ENCODE peak calls at places on chromosome 12, in six cellular contexts. R is AG04449, K is A673, P is esophagus squamous epithelium, S is pancreas, X is choroid plexus epithelial cell. E is an unnamed sample.

GRCh38 chr12:27951898-27952297 is 20.6 kb downstream of the PTHLH start:
- DNase-seq in R (no peak), K (no peak), P (no peak), S (no peak), X (no peak), E (no peak)

GRCh38 chr12:94818970-94819369 is 168.6 kb upstream of the TMCC3 start:
- DNase-seq in R (no peak), K (peak), P (no peak), S (no peak), X (peak), E (no peak)

GRCh38 chr12:29081101-29081500 is 68.0 kb upstream of the FAR2 start:
- DNase-seq in R (no peak), K (no peak), P (no peak), S (no peak), X (no peak), E (no peak)

GRCh38 chr12:41188841-41189394 is 798 bp downstream of the PDZRN4 start:
- DNase-seq in R (no peak), K (no peak), P (no peak), S (no peak), X (no peak), E (no peak)

GRCh38 chr12:19338405-19338804 is 100.9 kb upstream of the AEBP2 start:
- DNase-seq in R (no peak), K (no peak), P (no peak), S (no peak), X (peak), E (no peak)

GRCh38 chr12:52953181-52953841 is 4.4 kb downstream of the KRT18 start:
- DNase-seq in R (no peak), K (no peak), P (no peak), S (no peak), X (no peak), E (no peak)

GRCh38 chr12:64232201-64232600 is 10.1 kb upstream of the KICS2 start:
- DNase-seq in R (no peak), K (no peak), P (no peak), S (no peak), X (no peak), E (no peak)

GRCh38 chr12:39236994-39237393 is 205.9 kb downstream of the KIF21A start:
- DNase-seq in R (no peak), K (no peak), P (no peak), S (no peak), X (peak), E (no peak)

GRCh38 chr12:62712561-62712960 is 222.4 kb downstream of the PPM1H start:
- DNase-seq in R (no peak), K (no peak), P (no peak), S (no peak), X (no peak), E (no peak)

GRCh38 chr12:59491877-59492276 is 104.0 kb upstream of the SLC16A7 start:
- DNase-seq in R (no peak), K (peak), P (no peak), S (no peak), X (no peak), E (no peak)

GRCh38 chr12:91316161-91316759 is 133.6 kb upstream of the DCN start:
- DNase-seq in R (no peak), K (no peak), P (no peak), S (no peak), X (no peak), E (peak)

GRCh38 chr12:51751657-51752056 is 96.9 kb downstream of the FIGNL2 start:
- DNase-seq in R (no peak), K (peak), P (no peak), S (peak), X (no peak), E (no peak)

GRCh38 chr12:19869413-19869812 is 430.1 kb downstream of the AEBP2 start:
- DNase-seq in R (no peak), K (no peak), P (no peak), S (no peak), X (no peak), E (no peak)

GRCh38 chr12:100464529-100464928 is 9.1 kb upstream of the NR1H4 start:
- DNase-seq in R (no peak), K (no peak), P (no peak), S (no peak), X (no peak), E (no peak)

GRCh38 chr12:46300906-46301305 is 32.1 kb upstream of the SLC38A1 start:
- DNase-seq in R (no peak), K (peak), P (no peak), S (no peak), X (peak), E (no peak)

GRCh38 chr12:131065801-131066200 is 112.1 kb downstream of the ADGRD1 start:
- DNase-seq in R (no peak), K (no peak), P (no peak), S (no peak), X (no peak), E (no peak)

GRCh38 chr12:65902504-65902903 is 78.2 kb downstream of the HMGA2 start:
- DNase-seq in R (no peak), K (no peak), P (no peak), S (no peak), X (peak), E (no peak)

GRCh38 chr12:90627180-90627896 is 327.6 kb downstream of the CCER1 start:
- DNase-seq in R (peak), K (no peak), P (no peak), S (no peak), X (peak), E (no peak)

GRCh38 chr12:27555928-27556778 is 32.1 kb downstream of the PPFIBP1 start:
- DNase-seq in R (no peak), K (no peak), P (no peak), S (no peak), X (peak), E (no peak)

GRCh38 chr12:47312794-47313426 is 233.2 kb upstream of the AMIGO2 start:
- DNase-seq in R (no peak), K (no peak), P (no peak), S (peak), X (no peak), E (no peak)

GRCh38 chr12:2284857-2285256 is 232.1 kb downstream of the CACNA1C start:
- DNase-seq in R (no peak), K (no peak), P (no peak), S (no peak), X (peak), E (peak)

GRCh38 chr12:28446031-28446430 is 255.8 kb downstream of the CCDC91 start:
- DNase-seq in R (peak), K (no peak), P (no peak), S (no peak), X (peak), E (no peak)

GRCh38 chr12:88448337-88448944 is 131.8 kb downstream of the KITLG start:
- DNase-seq in R (no peak), K (no peak), P (no peak), S (no peak), X (no peak), E (no peak)

GRCh38 chr12:120278137-120279069 is 12.9 kb upstream of the PXN start:
- DNase-seq in R (no peak), K (no peak), P (no peak), S (no peak), X (no peak), E (no peak)

GRCh38 chr12:6965026-6965661 is 5.3 kb downstream of the PHB2 start:
- DNase-seq in R (no peak), K (peak), P (no peak), S (peak), X (peak), E (peak)

GRCh38 chr12:39990122-39991101 is 115.5 kb downstream of the SLC2A13 start:
- DNase-seq in R (no peak), K (peak), P (no peak), S (peak), X (peak), E (peak)

GRCh38 chr12:2783936-2784600 is 10.7 kb upstream of the FKBP4 start:
- DNase-seq in R (no peak), K (peak), P (no peak), S (peak), X (peak), E (no peak)

GRCh38 chr12:75455839-75456238 is 24.7 kb upstream of the GLIPR1 start:
- DNase-seq in R (no peak), K (peak), P (no peak), S (no peak), X (no peak), E (no peak)

GRCh38 chr12:88578821-88579518 is 1.3 kb downstream of the KITLG start:
- DNase-seq in R (no peak), K (peak), P (no peak), S (peak), X (peak), E (no peak)

GRCh38 chr12:122967151-122967550 is 888 bp upstream of the ABCB9 start:
- DNase-seq in R (no peak), K (no peak), P (no peak), S (no peak), X (no peak), E (no peak)

GRCh38 chr12:123062682-123063426 is 82.4 kb downstream of the ARL6IP4 start:
- DNase-seq in R (no peak), K (no peak), P (no peak), S (peak), X (peak), E (no peak)

GRCh38 chr12:92124708-92125067 is 21.0 kb downstream of the BTG1 start:
- DNase-seq in R (no peak), K (no peak), P (no peak), S (no peak), X (no peak), E (no peak)

GRCh38 chr12:6049587-6049986 is 74.9 kb downstream of the VWF start:
- DNase-seq in R (no peak), K (no peak), P (no peak), S (no peak), X (peak), E (no peak)

GRCh38 chr12:132600048-132601032 is 10.0 kb downstream of the LRCOL1 start:
- DNase-seq in R (no peak), K (peak), P (no peak), S (no peak), X (peak), E (no peak)
- TF ChIP-seq CTCF in R (peak), K (peak), P (no peak), S (no peak), X (peak), E (peak)

GRCh38 chr12:107845226-107845979 is 70.9 kb downstream of the ASCL4 start:
- DNase-seq in R (no peak), K (no peak), P (no peak), S (no peak), X (no peak), E (no peak)

GRCh38 chr12:107845980-107846659 is 71.6 kb downstream of the ASCL4 start:
- DNase-seq in R (no peak), K (no peak), P (no peak), S (no peak), X (no peak), E (no peak)

GRCh38 chr12:107840186-107840585 is 65.7 kb downstream of the ASCL4 start:
- DNase-seq in R (no peak), K (no peak), P (no peak), S (no peak), X (no peak), E (no peak)

GRCh38 chr12:107844312-107844921 is 69.9 kb downstream of the ASCL4 start:
- DNase-seq in R (no peak), K (no peak), P (no peak), S (no peak), X (no peak), E (no peak)

DNA sequence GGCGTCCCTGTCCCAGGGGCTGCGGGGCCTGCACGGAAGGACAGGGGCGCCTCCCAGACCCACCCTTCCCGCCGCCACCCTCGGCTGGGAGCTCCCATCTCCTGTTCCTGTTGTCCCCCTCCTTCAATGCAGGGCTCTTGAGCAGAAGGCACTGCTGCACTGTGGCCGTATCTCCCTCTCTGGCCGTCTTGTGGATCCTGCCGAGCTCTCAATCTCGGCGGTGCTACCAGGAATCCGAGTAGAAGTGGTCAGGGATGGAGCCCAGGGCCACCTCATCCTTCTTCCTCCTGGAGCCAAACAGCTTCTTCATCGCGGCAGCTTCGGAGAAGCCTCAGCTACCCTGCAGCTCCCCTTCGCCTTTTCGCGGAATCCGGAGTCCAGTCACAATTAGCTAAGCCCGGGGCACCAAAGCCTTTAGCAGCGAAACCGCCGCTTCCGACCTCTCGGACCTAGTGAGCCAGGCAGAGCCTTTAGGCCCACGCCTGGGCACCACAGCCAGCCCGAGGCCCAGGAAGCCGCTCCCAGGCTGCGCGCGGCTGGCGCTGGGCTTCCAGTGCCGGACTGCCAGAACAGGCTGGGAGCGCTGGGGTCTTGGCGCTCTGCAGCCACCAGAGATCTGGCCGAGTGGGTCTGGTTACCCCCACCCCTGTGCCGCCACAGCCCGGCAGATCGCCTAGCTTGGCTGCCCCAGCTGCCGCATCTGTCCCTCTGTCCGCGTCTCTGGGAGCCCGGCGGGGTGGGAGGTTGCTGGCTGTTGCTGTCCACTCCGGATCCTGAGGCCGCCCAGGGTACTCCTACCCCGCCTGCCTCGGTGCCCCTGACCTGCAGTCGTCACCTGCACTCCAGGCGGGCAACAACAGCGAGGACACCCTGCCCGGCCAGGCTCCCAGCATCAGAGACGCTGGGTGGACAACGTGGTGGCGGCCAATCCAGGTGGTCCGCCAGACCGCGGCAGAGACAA is 69.1 kb downstream of the ASCL4 start:
- DNase-seq in R (no peak), K (no peak), P (no peak), S (no peak), X (peak), E (no peak)
- H3K4me3 ChIP-seq in R (peak), K (no peak), P (peak), S (peak), X (no peak), E (no peak)

DNA sequence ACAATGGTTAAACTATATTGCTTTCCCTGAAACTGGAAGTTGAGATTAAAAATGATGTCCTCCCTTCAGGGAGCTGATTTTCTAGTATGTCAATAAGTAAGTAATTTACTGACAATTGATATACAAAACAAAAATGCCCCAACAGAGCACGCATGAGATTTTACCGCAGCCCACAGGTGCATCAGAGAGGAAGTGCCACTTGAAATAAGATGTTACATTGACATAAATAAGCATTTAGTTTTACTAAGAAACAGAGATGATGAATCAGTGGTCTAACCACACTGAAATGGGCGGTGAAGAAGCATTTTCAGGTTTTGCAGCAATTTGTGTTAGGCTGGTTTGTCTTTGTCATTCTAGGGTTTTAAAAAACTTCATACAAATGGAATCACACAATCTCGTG is 8.8 kb upstream of the CLECL1 start:
- DNase-seq in R (no peak), K (no peak), P (no peak), S (no peak), X (no peak), E (no peak)
- TF ChIP-seq CTCF in R (no peak), K (no peak), P (no peak), S (no peak), X (no peak), E (no peak)

GRCh38 chr12:85422766-85423165 is 142.7 kb downstream of the ALX1 start:
- DNase-seq in R (no peak), K (no peak), P (no peak), S (no peak), X (no peak), E (no peak)

GRCh38 chr12:85425926-85426325 is 145.9 kb downstream of the ALX1 start:
- DNase-seq in R (no peak), K (no peak), P (no peak), S (no peak), X (no peak), E (no peak)

GRCh38 chr12:85423947-85424346 is 143.9 kb downstream of the ALX1 start:
- DNase-seq in R (no peak), K (no peak), P (no peak), S (no peak), X (no peak), E (no peak)

GRCh38 chr12:85425349-85425612 is 145.3 kb downstream of the ALX1 start:
- DNase-seq in R (no peak), K (no peak), P (no peak), S (no peak), X (no peak), E (no peak)

DNA sequence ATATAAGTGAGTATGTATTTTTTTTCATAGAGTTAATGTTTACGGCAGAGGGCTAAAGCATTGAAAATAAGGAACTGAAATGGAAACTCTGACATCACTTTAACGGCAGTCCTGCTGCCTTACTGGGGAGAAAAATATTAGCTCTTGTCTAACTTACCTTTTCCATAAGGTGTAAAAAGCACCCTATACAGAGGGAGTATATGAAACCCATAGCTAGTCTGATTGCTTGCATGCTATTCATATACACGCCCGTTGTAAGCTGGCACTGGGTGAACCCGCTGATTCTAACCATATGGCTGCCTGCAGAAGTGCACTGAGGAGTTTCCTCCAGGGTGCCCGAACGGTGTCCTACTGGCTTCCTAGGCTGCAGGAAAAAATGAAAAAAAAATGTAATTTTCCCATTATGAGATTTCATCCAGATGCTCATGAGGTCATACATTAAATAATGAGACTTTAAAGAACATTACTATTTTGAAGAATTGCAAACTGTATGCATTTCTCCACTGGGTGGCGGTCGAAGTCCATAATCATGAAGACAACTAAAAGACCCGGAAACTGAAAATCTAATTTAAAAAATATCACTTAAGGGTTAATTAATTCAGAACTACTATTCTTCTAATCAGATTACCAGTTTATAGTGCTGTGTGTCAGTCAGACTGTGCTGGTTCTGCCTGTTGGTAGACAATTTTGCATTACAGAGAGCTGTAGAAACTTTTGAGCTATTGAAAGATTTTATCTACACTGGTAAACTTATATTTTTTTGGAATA is 144.7 kb downstream of the ALX1 start:
- DNase-seq in R (no peak), K (peak), P (no peak), S (peak), X (peak), E (no peak)
- H3K4me3 ChIP-seq in R (no peak), K (no peak), P (no peak), S (no peak), X (no peak), E (no peak)

E was measured in HFF-Myc.